ENCODE peak calls at places on chromosomes 1 and 21, in seven cellular contexts. S is Karpas-422; P is heart right ventricle; Q is naive thymus-derived CD4-positive, alpha-beta T cell; R is cardiac muscle cell; N is GM23338; V is astrocyte. X is an unnamed sample. For H3K36me3, the result is how much of the 10 kb centered on the place peaks cover.

GRCh38 chr1:187091666-187092065 is 262.9 kb downstream of the PLA2G4A start:
- DNase-seq in P (no peak), N (no peak), R (no peak), V (peak), S (no peak), Q (no peak), X (no peak)

GRCh38 chr1:214566158-214567104 is 15.0 kb upstream of the PTPN14 start:
- DNase-seq in R (no peak), S (no peak), P (no peak), N (no peak), Q (no peak), V (peak), X (no peak)

GRCh38 chr1:9095818-9096217 is 26.4 kb upstream of the SLC2A5 start:
- DNase-seq in V (no peak), S (no peak), Q (no peak), N (no peak), R (no peak), P (no peak), X (no peak)

GRCh38 chr1:202807367-202807925 is 775 bp downstream of the KDM5B start:
- DNase-seq in S (no peak), R (peak), V (no peak), N (peak), Q (peak), P (peak), X (peak)

GRCh38 chr1:114692947-114693346 is 2.4 kb downstream of the AMPD1 start:
- DNase-seq in N (no peak), P (no peak), R (no peak), Q (no peak), S (no peak), V (no peak), X (no peak)

GRCh38 chr1:100896481-100896982 is 642 bp downstream of the SLC30A7 start:
- DNase-seq in S (peak), P (peak), N (peak), Q (peak), R (peak), V (peak), X (no peak)

GRCh38 chr1:17998889-17999288 is 108.7 kb upstream of the IGSF21 start:
- DNase-seq in S (peak), R (no peak), Q (no peak), N (peak), P (no peak), V (no peak), X (no peak)

GRCh38 chr1:154318386-154318785 is 2.5 kb upstream of the AQP10 start:
- DNase-seq in V (no peak), Q (no peak), P (no peak), N (no peak), R (no peak), S (no peak), X (no peak)

GRCh38 chr1:107449326-107449725 is 308.5 kb downstream of the NTNG1 start:
- DNase-seq in N (peak), Q (no peak), R (no peak), V (no peak), S (no peak), P (no peak), X (no peak)

GRCh38 chr1:27872802-27873665 is 690 bp downstream of the THEMIS2 start:
- DNase-seq in N (peak), S (no peak), Q (peak), V (peak), R (peak), P (no peak), X (no peak)

GRCh38 chr1:216523449-216524190 is 100.4 kb upstream of the USH2A start:
- DNase-seq in S (no peak), P (no peak), R (no peak), V (peak), Q (no peak), N (no peak), X (no peak)

GRCh38 chr1:232385221-232385620 is 244.7 kb downstream of the SIPA1L2 start:
- DNase-seq in S (no peak), P (no peak), Q (no peak), N (no peak), R (no peak), V (peak), X (no peak)

GRCh38 chr1:228975238-228975929 is 240.1 kb downstream of the RHOU start:
- DNase-seq in V (no peak), N (no peak), R (no peak), P (no peak), S (no peak), Q (no peak), X (no peak)

GRCh38 chr1:9269078-9269501 is 23.6 kb upstream of the SPSB1 start:
- DNase-seq in Q (no peak), R (no peak), V (no peak), S (no peak), P (no peak), N (no peak), X (peak)

GRCh38 chr1:160191756-160192155 is 1.4 kb downstream of the CASQ1 start:
- DNase-seq in Q (no peak), P (no peak), N (no peak), V (no peak), S (no peak), R (no peak), X (no peak)

GRCh38 chr1:32696041-32696440 is 6.5 kb downstream of the SYNC start:
- DNase-seq in Q (no peak), S (no peak), V (no peak), N (no peak), P (no peak), R (no peak), X (peak)

GRCh38 chr1:205273551-205273982 is 45.8 kb downstream of the TMCC2 start:
- DNase-seq in S (peak), R (peak), N (peak), V (no peak), P (peak), Q (peak), X (peak)

GRCh38 chr1:38641661-38642060 is 217.9 kb downstream of the RRAGC start:
- DNase-seq in S (no peak), R (no peak), N (no peak), P (no peak), Q (no peak), V (no peak), X (no peak)

GRCh38 chr1:234541281-234541975 is 62.4 kb upstream of the TARBP1 start:
- DNase-seq in P (no peak), Q (no peak), S (no peak), R (no peak), V (peak), N (no peak), X (no peak)

GRCh38 chr1:110056284-110056680 is 14.2 kb downstream of the ALX3 start:
- DNase-seq in N (no peak), Q (no peak), P (no peak), S (no peak), V (no peak), R (no peak), X (no peak)

GRCh38 chr1:72122099-72122893 is 160.0 kb downstream of the NEGR1 start:
- DNase-seq in P (no peak), N (no peak), S (no peak), V (no peak), R (no peak), Q (no peak), X (no peak)

GRCh38 chr1:156162430-156163037 is 9.1 kb downstream of the SEMA4A start:
- DNase-seq in R (peak), S (no peak), P (no peak), Q (no peak), N (no peak), V (peak), X (peak)

GRCh38 chr1:117169871-117170596 is 40.7 kb downstream of the VTCN1 start:
- DNase-seq in R (no peak), N (peak), S (no peak), V (peak), Q (no peak), P (no peak), X (no peak)

GRCh38 chr21:13368200-13368599 is 241.4 kb upstream of the POTED start:
- DNase-seq in P (no peak), N (no peak), S (no peak), Q (no peak), R (no peak), V (no peak), X (no peak)

GRCh38 chr1:54996869-54997710 is 1.6 kb upstream of the BSND start:
- DNase-seq in Q (no peak), S (no peak), V (peak), R (peak), N (peak), P (no peak), X (no peak)

GRCh38 chr1:31753623-31754349 is 10.4 kb downstream of the ADGRB2 start:
- DNase-seq in S (no peak), V (no peak), P (peak), Q (no peak), N (no peak), R (no peak), X (peak)

GRCh38 chr1:61182049-61182448 is 99.7 kb downstream of the NFIA start:
- DNase-seq in P (peak), V (peak), Q (no peak), N (no peak), R (peak), S (no peak), X (no peak)

GRCh38 chr1:220189750-220190347 is 82.4 kb downstream of the RAB3GAP2 start:
- DNase-seq in R (peak), P (no peak), N (no peak), V (peak), Q (no peak), S (peak), X (no peak)

GRCh38 chr1:54705153-54705552 is 10.5 kb upstream of the TTC4 start:
- DNase-seq in S (no peak), N (no peak), Q (no peak), P (no peak), V (no peak), R (no peak), X (no peak)

GRCh38 chr1:12016182-12016581 is 3.1 kb upstream of the MIIP start:
- DNase-seq in Q (no peak), P (no peak), V (no peak), R (no peak), N (no peak), S (no peak), X (no peak)

GRCh38 chr1:85349224-85349623 is 72.8 kb upstream of the BCL10 start:
- DNase-seq in Q (no peak), N (no peak), S (no peak), V (no peak), R (no peak), P (no peak), X (no peak)

GRCh38 chr1:15167386-15167785 is 13.8 kb downstream of the TMEM51 start:
- DNase-seq in R (no peak), Q (no peak), V (no peak), S (no peak), N (no peak), P (no peak), X (no peak)

GRCh38 chr1:65026235-65026634 is 59.9 kb upstream of the JAK1 start:
- DNase-seq in R (no peak), Q (no peak), N (no peak), S (no peak), V (no peak), P (no peak), X (no peak)

GRCh38 chr1:109300650-109301151 is 6.1 kb downstream of the MYBPHL start:
- DNase-seq in S (no peak), P (no peak), N (no peak), R (no peak), Q (no peak), V (no peak), X (no peak)

GRCh38 chr1:8649027-8649426 is 168.4 kb downstream of the RERE start:
- DNase-seq in Q (no peak), R (no peak), P (no peak), N (no peak), V (peak), S (no peak), X (no peak)

GRCh38 chr21:30248844-30249243 is 32.9 kb upstream of the CLDN8 start:
- DNase-seq in S (no peak), R (no peak), Q (no peak), V (no peak), P (no peak), N (peak), X (no peak)

GRCh38 chr1:29716306-29716705 is 480.0 kb downstream of the PTPRU start:
- DNase-seq in Q (no peak), V (peak), N (no peak), R (no peak), P (no peak), S (no peak), X (no peak)

GRCh38 chr1:40064797-40065492 is 24.4 kb downstream of the CAP1 start:
- DNase-seq in V (no peak), S (peak), Q (no peak), P (no peak), R (peak), N (no peak), X (no peak)

DNA sequence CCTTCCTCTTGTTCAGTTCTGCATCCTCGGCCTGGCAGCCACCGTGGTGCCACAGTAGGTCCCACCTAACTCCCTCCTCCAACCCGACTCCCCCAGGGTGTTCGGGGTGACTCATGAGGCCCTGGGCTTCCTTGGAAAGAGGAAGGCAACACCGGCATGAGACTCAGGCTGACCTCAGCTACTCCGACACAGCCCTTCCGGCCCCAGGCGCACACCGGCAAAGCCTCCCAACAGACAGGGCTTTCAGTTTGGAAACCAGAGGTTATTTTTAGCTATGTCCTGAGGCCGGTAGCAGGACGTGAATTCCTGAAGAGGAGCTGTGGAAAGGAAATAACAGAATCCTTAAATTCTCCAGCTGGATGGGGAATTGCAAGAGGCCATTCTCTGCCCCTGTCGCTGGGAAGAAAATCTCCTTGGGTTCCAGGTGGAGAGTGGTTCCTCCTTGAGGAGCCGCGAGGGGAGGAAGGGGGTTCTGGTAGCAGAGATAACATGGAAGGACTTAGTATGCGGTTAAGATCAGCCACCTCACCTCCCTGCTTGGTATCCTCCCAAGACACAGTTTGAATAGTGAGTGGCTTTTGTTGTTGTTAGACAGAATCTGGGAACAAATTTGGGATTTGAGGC is 24.4 kb downstream of the PLXNA2 start:
- DNase-seq in Q (no peak), S (no peak), P (peak), N (no peak), R (peak), V (peak), X (peak)
- H3K4me3 ChIP-seq in Q (no peak), S (no peak), P (no peak), N (no peak), R (no peak), V (peak), X (no peak)

DNA sequence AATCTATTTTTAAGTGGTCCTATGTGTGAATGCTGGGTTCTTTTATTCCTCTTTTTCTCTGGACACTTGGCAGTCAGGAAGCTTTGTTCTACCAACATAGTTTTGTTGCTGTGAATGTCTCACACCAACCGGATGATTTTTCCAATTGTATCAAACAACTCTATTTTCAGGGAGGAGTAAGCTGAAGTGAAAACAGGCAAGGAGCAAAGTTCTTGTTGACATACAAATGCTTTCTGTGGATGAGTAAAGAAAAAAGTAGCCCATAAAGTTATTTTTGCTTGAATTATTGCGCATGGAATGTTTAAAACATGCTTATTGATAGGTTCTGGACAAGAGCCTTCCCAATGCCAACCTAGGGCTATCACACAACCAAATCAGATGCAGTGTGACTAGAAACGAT is 4.4 kb downstream of the IER5 start:
- DNase-seq in P (no peak), V (no peak), Q (no peak), S (peak), N (no peak), R (no peak), X (no peak)
- H3K27ac ChIP-seq in P (peak), V (no peak), Q (no peak), S (no peak), N (no peak), R (no peak), X (no peak)

GRCh38 chr21:32350211-32350980 is 42.4 kb downstream of the URB1 start:
- DNase-seq in N (no peak), S (no peak), P (no peak), Q (no peak), V (no peak), R (no peak), X (no peak)

GRCh38 chr21:32347887-32348450 is 44.8 kb downstream of the URB1 start:
- DNase-seq in Q (no peak), S (no peak), P (no peak), R (no peak), V (no peak), N (no peak), X (no peak)

GRCh38 chr21:32349333-32349944 is 43.4 kb downstream of the URB1 start:
- DNase-seq in P (no peak), S (no peak), Q (no peak), N (no peak), V (no peak), R (no peak), X (no peak)

GRCh38 chr21:32347351-32347750 is 45.5 kb downstream of the URB1 start:
- DNase-seq in S (no peak), R (no peak), N (no peak), Q (no peak), P (no peak), V (no peak), X (no peak)

GRCh38 chr21:32348604-32349332 is 44.0 kb downstream of the URB1 start:
- DNase-seq in P (no peak), R (no peak), S (no peak), N (no peak), Q (no peak), V (no peak), X (no peak)
- H3K36me3 ChIP-seq in P (half or more), R (under half), S (half or more), N (half or more), Q (half or more), V (half or more), X (under half)

GRCh38 chr1:6486433-6487011 is 4.9 kb downstream of the PLEKHG5 start:
- DNase-seq in N (peak), V (peak), S (peak), R (peak), Q (peak), P (peak), X (peak)
- H3K4me3 ChIP-seq in N (peak), V (peak), S (no peak), R (no peak), Q (no peak), P (peak), X (no peak)

GRCh38 chr1:97920832-97921571 is at the start of gene DPYD:
- DNase-seq in N (peak), V (peak), Q (peak), P (peak), S (peak), R (peak), X (peak)

GRCh38 chr1:97925161-97925560 is 4.3 kb upstream of the DPYD start:
- DNase-seq in S (no peak), Q (no peak), N (peak), V (no peak), P (no peak), R (no peak), X (no peak)

GRCh38 chr1:97918961-97919360 is 1.9 kb downstream of the DPYD start:
- DNase-seq in P (no peak), R (no peak), Q (no peak), N (no peak), S (no peak), V (no peak), X (no peak)

GRCh38 chr1:97919568-97920261 is 1.1 kb downstream of the DPYD start:
- DNase-seq in V (peak), N (peak), R (no peak), Q (peak), S (peak), P (no peak), X (no peak)

DNA sequence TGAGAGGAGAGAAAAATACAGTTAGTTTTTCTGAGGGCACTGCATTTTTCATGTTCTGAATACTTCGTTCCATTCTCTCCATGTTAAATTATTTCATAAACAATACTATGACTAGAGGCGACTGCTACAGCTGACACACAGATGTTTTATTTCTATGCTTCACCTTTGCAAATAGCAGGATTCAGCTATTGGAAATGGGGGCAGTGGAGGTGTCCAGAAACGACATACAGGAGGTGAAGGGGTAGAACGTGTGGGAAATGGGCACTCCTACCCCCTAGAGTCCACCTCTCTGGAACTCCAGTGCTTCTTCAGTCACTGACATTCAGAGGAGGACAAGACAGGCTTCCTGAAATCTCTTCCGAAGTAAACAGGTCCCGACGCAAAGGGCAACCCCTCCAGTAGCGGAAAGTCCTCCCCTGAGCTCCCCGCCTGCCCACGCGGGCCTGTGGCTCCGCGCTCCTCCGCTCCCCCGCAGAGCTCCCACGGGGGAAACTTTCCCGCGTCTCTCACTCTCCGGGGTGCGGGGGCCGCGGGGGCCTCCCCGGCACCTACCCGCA is 481 bp downstream of the DPYD start:
- DNase-seq in V (peak), N (peak), R (no peak), Q (no peak), S (peak), P (no peak), X (no peak)
- H3K27ac ChIP-seq in V (peak), N (no peak), R (peak), Q (peak), S (peak), P (peak), X (no peak)

DNA sequence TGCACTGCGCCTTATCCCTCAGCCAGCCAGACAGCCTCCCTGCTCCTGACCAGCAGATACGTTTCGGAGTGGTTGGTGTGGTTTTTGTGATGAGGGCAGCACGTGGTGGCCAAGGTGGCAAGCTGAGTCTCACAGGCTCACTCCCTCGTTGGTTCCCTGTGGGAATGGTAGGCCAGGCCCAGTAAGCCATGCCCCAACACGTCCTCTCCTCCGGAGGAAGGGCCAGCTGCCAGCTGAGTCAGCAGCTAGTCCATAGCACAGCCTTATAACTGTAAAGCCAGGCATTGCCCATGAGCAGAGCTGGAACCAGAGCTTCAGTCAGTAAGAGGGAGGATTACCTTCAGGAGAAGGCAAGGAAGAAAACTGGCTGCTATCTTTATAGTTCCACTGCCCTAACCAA is 29.5 kb downstream of the SZRD1 start:
- DNase-seq in R (no peak), N (no peak), Q (no peak), V (peak), P (no peak), S (no peak), X (peak)
- H3K36me3 ChIP-seq in R (under half), N (under half), Q (half or more), V (under half), P (under half), S (under half), X (under half)